ENCODE peak calls at places on chromosomes 5 and 9, in six cellular contexts. A is GM12878, G is GM12891, Z is K562, C is H1, I is HepG2. S is an unnamed sample.

GRCh38 chr5:111857633-111858032 is 100.6 kb upstream of the NREP start:
- DNase-seq in A (no peak), G (no peak), Z (no peak), C (no peak), I (no peak), S (no peak)

GRCh38 chr5:168770036-168770498 is 190.9 kb upstream of the PANK3 start:
- DNase-seq in A (no peak), G (no peak), Z (peak; percentile 6), C (no peak), I (no peak), S (no peak)

GRCh38 chr9:135692410-135692809 is 6.9 kb downstream of the SOHLH1 start:
- DNase-seq in A (no peak), G (no peak), Z (peak; percentile 24), C (no peak), I (no peak), S (no peak)

GRCh38 chr5:83473344-83474169 is 2.0 kb downstream of the VCAN start:
- DNase-seq in A (peak; percentile 24), G (peak; percentile 65), Z (peak; percentile 77), C (peak; percentile 96), I (no peak), S (peak; percentile 60)

GRCh38 chr5:172188893-172189692 is 1.1 kb upstream of the STK10 start:
- DNase-seq in A (no peak), G (no peak), Z (no peak), C (peak; percentile 62), I (no peak), S (no peak)

GRCh38 chr5:31751620-31752019 is 112.7 kb downstream of the PDZD2 start:
- DNase-seq in A (no peak), G (no peak), Z (no peak), C (no peak), I (no peak), S (no peak)

GRCh38 chr9:126024581-126025230 is 277.5 kb downstream of the PBX3 start:
- DNase-seq in A (no peak), G (no peak), Z (no peak), C (no peak), I (no peak), S (no peak)

GRCh38 chr5:57298985-57299491 is 125.2 kb downstream of the GPBP1 start:
- DNase-seq in A (peak; percentile 32), G (no peak), Z (peak; percentile 68), C (no peak), I (peak; percentile 46), S (no peak)

GRCh38 chr9:34994429-34995287 is 5.1 kb downstream of the DNAJB5 start:
- DNase-seq in A (no peak), G (no peak), Z (peak; percentile 59), C (peak; percentile 71), I (peak; percentile 38), S (no peak)

GRCh38 chr9:118522093-118523028 is 818.2 kb downstream of the TLR4 start:
- DNase-seq in A (peak; percentile 34), G (peak; percentile 17), Z (peak; percentile 11), C (peak; percentile 67), I (peak; percentile 8), S (no peak)

GRCh38 chr5:179732412-179732917 is at the start of gene MAML1:
- DNase-seq in A (peak; percentile 98), G (peak; percentile 89), Z (peak; percentile 100), C (peak; percentile 99), I (peak; percentile 99), S (peak; percentile 92)
- TF ChIP-seq POLR2A in A (peak; percentile 83), G (no peak), Z (peak; percentile 81), C (peak; percentile 85), I (peak; percentile 61), S (peak; percentile 77)

GRCh38 chr9:128370752-128371621 is at the start of gene URM1:
- DNase-seq in A (peak; percentile 73), G (peak; percentile 94), Z (peak; percentile 98), C (peak; percentile 91), I (peak; percentile 93), S (peak; percentile 97)

GRCh38 chr9:128371622-128372117 is 496 bp downstream of the URM1 start:
- DNase-seq in A (no peak), G (no peak), Z (no peak), C (no peak), I (no peak), S (no peak)

GRCh38 chr9:128374221-128374675 is 3.1 kb downstream of the URM1 start:
- DNase-seq in A (no peak), G (no peak), Z (no peak), C (no peak), I (no peak), S (no peak)

GRCh38 chr9:128372188-128372641 is 1.0 kb downstream of the URM1 start:
- DNase-seq in A (no peak), G (no peak), Z (no peak), C (no peak), I (no peak), S (no peak)

DNA sequence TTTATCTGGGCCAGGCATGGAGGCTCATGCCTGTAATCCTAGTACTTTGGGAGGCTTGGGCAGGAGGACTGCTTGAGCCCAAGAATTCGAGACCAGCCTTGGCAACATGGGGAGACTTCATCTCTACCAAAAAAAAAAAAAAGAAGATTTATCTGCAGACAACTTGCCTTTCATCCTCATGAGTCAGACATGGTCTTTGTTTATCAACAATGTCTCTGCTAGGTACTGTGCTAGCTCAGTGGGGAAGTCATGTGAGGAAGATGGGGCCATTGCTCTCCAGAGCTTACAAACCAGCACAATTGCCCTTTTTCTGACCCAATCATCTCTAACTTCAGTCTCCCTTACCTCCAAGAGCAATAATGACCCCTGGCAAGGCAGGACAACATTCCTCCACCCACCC is 1.6 kb downstream of the URM1 start:
- DNase-seq in A (no peak), G (no peak), Z (no peak), C (no peak), I (no peak), S (no peak)
- TF ChIP-seq TAF1 in A (no peak), G (no peak), Z (no peak), C (no peak), I (no peak), S (no peak)

GRCh38 chr9:131274674-131275331 is 1.5 kb downstream of the FAM78A start:
- DNase-seq in A (no peak), G (no peak), Z (peak; percentile 88), C (no peak), I (no peak), S (no peak)
- TF ChIP-seq POLR2A in A (peak; percentile 71), G (no peak), Z (no peak), C (no peak), I (no peak), S (peak; percentile 19)

GRCh38 chr9:138097501-138097991 is 220.0 kb downstream of the CACNA1B start:
- DNase-seq in A (no peak), G (no peak), Z (no peak), C (no peak), I (no peak), S (no peak)
- TF ChIP-seq TAF1 in A (no peak), G (no peak), Z (no peak), C (no peak), I (no peak), S (no peak)

GRCh38 chr9:107282759-107283620 is at the start of gene RAD23B:
- DNase-seq in A (peak; percentile 88), G (peak; percentile 83), Z (peak; percentile 98), C (peak; percentile 97), I (peak; percentile 94), S (peak; percentile 80)
- TF ChIP-seq POLR2A in A (peak; percentile 93), G (peak; percentile 69), Z (peak; percentile 94), C (peak; percentile 80), I (peak; percentile 87), S (peak; percentile 91)

GRCh38 chr5:12023614-12024241 is 119.5 kb upstream of the CTNND2 start:
- DNase-seq in A (peak; percentile 1), G (no peak), Z (peak; percentile 44), C (no peak), I (peak; percentile 33), S (no peak)
- TF ChIP-seq TAF1 in A (no peak), G (no peak), Z (no peak), C (no peak), I (no peak), S (no peak)

GRCh38 chr5:34659168-34659567 is 3.0 kb downstream of the RAI14 start:
- DNase-seq in A (no peak), G (no peak), Z (no peak), C (no peak), I (no peak), S (no peak)
- TF ChIP-seq POLR2A in A (no peak), G (no peak), Z (no peak), C (no peak), I (no peak), S (no peak)

GRCh38 chr5:38648703-38649291 is 92.4 kb upstream of the LIFR start:
- DNase-seq in A (no peak), G (no peak), Z (no peak), C (no peak), I (no peak), S (no peak)

GRCh38 chr5:38653389-38653788 is 96.9 kb upstream of the LIFR start:
- DNase-seq in A (no peak), G (no peak), Z (no peak), C (no peak), I (no peak), S (no peak)

GRCh38 chr5:38655691-38656090 is 99.2 kb upstream of the LIFR start:
- DNase-seq in A (no peak), G (no peak), Z (no peak), C (no peak), I (no peak), S (no peak)

GRCh38 chr5:38651806-38652205 is 95.4 kb upstream of the LIFR start:
- DNase-seq in A (no peak), G (no peak), Z (no peak), C (no peak), I (no peak), S (no peak)

GRCh38 chr5:38650540-38651275 is 94.3 kb upstream of the LIFR start:
- DNase-seq in A (no peak), G (no peak), Z (no peak), C (no peak), I (no peak), S (no peak)
- TF ChIP-seq TAF1 in A (no peak), G (no peak), Z (no peak), C (no peak), I (no peak), S (no peak)

GRCh38 chr5:144017631-144018030 is 152.8 kb downstream of the YIPF5 start:
- DNase-seq in A (no peak), G (no peak), Z (no peak), C (no peak), I (no peak), S (no peak)
- TF ChIP-seq POLR2A in A (no peak), G (no peak), Z (no peak), C (no peak), I (no peak), S (no peak)

GRCh38 chr9:122944960-122945888 is 4.4 kb downstream of the RABGAP1 start:
- DNase-seq in A (no peak), G (no peak), Z (peak; percentile 6), C (no peak), I (no peak), S (no peak)
- TF ChIP-seq TAF1 in A (no peak), G (no peak), Z (no peak), C (no peak), I (no peak), S (no peak)